ENCODE peak calls at places on chromosomes 5 and 9, in nine cellular contexts. F, E, B, J, Q, C, Z, X and T are unnamed samples.

GRCh38 chr5:10420926-10421325 is 20.8 kb upstream of the ROPN1L start:
- DNase-seq in F (peak), E (no peak), B (no peak), J (peak), Q (peak), C (no peak), Z (no peak), X (no peak), T (no peak)

GRCh38 chr5:74667396-74667795 is 17.6 kb upstream of the HEXB start:
- DNase-seq in F (no peak), E (peak), B (no peak), J (no peak), Q (no peak), C (no peak), Z (no peak), X (no peak), T (no peak)

GRCh38 chr9:83027153-83027867 is 35.6 kb downstream of the RASEF start:
- DNase-seq in F (peak), E (peak), B (no peak), J (peak), Q (peak), C (no peak), Z (peak), X (peak), T (peak)

GRCh38 chr5:33231935-33232334 is 208.8 kb upstream of the TARS1 start:
- DNase-seq in F (peak), E (no peak), B (no peak), J (no peak), Q (no peak), C (no peak), Z (no peak), X (no peak), T (peak)

GRCh38 chr9:133075925-133076324 is 14.1 kb downstream of the CEL start:
- DNase-seq in F (peak), E (peak), B (no peak), J (peak), Q (peak), C (no peak), Z (peak), X (peak), T (peak)

GRCh38 chr5:80703747-80704146 is 49.0 kb upstream of the DHFR start:
- DNase-seq in F (peak), E (no peak), B (no peak), J (no peak), Q (no peak), C (no peak), Z (no peak), X (no peak), T (no peak)

GRCh38 chr5:130762031-130762430 is 403.0 kb downstream of the HINT1 start:
- DNase-seq in F (no peak), E (peak), B (no peak), J (no peak), Q (no peak), C (no peak), Z (no peak), X (no peak), T (no peak)

GRCh38 chr9:35499701-35500030 is 9.8 kb downstream of the RUSC2 start:
- DNase-seq in F (no peak), E (no peak), B (no peak), J (no peak), Q (no peak), C (no peak), Z (no peak), X (no peak), T (no peak)

GRCh38 chr5:102850503-102850902 is 95.4 kb downstream of the PAM start:
- DNase-seq in F (no peak), E (no peak), B (no peak), J (no peak), Q (no peak), C (no peak), Z (no peak), X (no peak), T (no peak)

GRCh38 chr5:133859073-133859472 is 109.4 kb downstream of the C5orf15 start:
- DNase-seq in F (no peak), E (no peak), B (no peak), J (no peak), Q (no peak), C (no peak), Z (no peak), X (no peak), T (no peak)

GRCh38 chr5:172505840-172506638 is 51.7 kb upstream of the SH3PXD2B start:
- DNase-seq in F (no peak), E (no peak), B (no peak), J (no peak), Q (no peak), C (no peak), Z (no peak), X (no peak), T (no peak)

GRCh38 chr5:11719888-11720481 is 184.3 kb downstream of the CTNND2 start:
- DNase-seq in F (no peak), E (peak), B (peak), J (peak), Q (peak), C (peak), Z (peak), X (peak), T (no peak)

GRCh38 chr9:109198736-109199384 is 31.8 kb upstream of the FRRS1L start:
- DNase-seq in F (no peak), E (no peak), B (peak), J (no peak), Q (peak), C (no peak), Z (no peak), X (no peak), T (no peak)

GRCh38 chr9:10649076-10649475 is 36.3 kb upstream of the PTPRD start:
- DNase-seq in F (no peak), E (no peak), B (no peak), J (no peak), Q (peak), C (no peak), Z (no peak), X (no peak), T (no peak)

GRCh38 chr5:132334812-132335211 is 34.7 kb upstream of the SLC22A5 start:
- DNase-seq in F (no peak), E (no peak), B (no peak), J (peak), Q (peak), C (no peak), Z (peak), X (no peak), T (no peak)

GRCh38 chr5:17400724-17401508 is 97.1 kb upstream of the TAF11L2 start:
- DNase-seq in F (no peak), E (no peak), B (no peak), J (no peak), Q (no peak), C (no peak), Z (no peak), X (no peak), T (no peak)

GRCh38 chr5:111461934-111462333 is 50.4 kb downstream of the STARD4 start:
- DNase-seq in F (no peak), E (no peak), B (peak), J (no peak), Q (no peak), C (no peak), Z (no peak), X (no peak), T (no peak)

GRCh38 chr5:42912184-42912766 is 100.6 kb upstream of the SELENOP start:
- DNase-seq in F (peak), E (peak), B (peak), J (peak), Q (peak), C (no peak), Z (no peak), X (peak), T (no peak)

GRCh38 chr9:121059998-121060636 is 10.0 kb upstream of the C5 start:
- DNase-seq in F (peak), E (peak), B (peak), J (peak), Q (peak), C (peak), Z (peak), X (peak), T (no peak)

GRCh38 chr5:37721447-37721871 is 118.4 kb downstream of the GDNF start:
- DNase-seq in F (no peak), E (peak), B (no peak), J (peak), Q (no peak), C (no peak), Z (no peak), X (no peak), T (no peak)

GRCh38 chr9:109452761-109453160 is 45.3 kb downstream of the PTPN3 start:
- DNase-seq in F (peak), E (peak), B (no peak), J (peak), Q (no peak), C (no peak), Z (peak), X (no peak), T (peak)

GRCh38 chr9:106927916-106928315 is 65.0 kb downstream of the ZNF462 start:
- DNase-seq in F (peak), E (no peak), B (no peak), J (no peak), Q (no peak), C (no peak), Z (no peak), X (no peak), T (no peak)

GRCh38 chr5:10726913-10727517 is 34.0 kb downstream of the DAP start:
- DNase-seq in F (no peak), E (no peak), B (no peak), J (no peak), Q (no peak), C (no peak), Z (no peak), X (no peak), T (no peak)

GRCh38 chr9:134317431-134318414 is 8.5 kb upstream of the RXRA start:
- DNase-seq in F (peak), E (no peak), B (no peak), J (no peak), Q (no peak), C (no peak), Z (no peak), X (no peak), T (peak)

GRCh38 chr5:8633259-8633658 is 764.3 kb downstream of the MTRR start:
- DNase-seq in F (peak), E (no peak), B (no peak), J (no peak), Q (no peak), C (no peak), Z (no peak), X (no peak), T (no peak)

GRCh38 chr9:136561779-136562178 is 15.9 kb upstream of the NOTCH1 start:
- DNase-seq in F (no peak), E (no peak), B (no peak), J (no peak), Q (no peak), C (no peak), Z (no peak), X (no peak), T (no peak)

GRCh38 chr5:77012601-77013000 is 17.6 kb upstream of the AGGF1 start:
- DNase-seq in F (no peak), E (no peak), B (no peak), J (no peak), Q (peak), C (no peak), Z (no peak), X (no peak), T (no peak)

GRCh38 chr9:106891286-106891685 is 28.3 kb downstream of the ZNF462 start:
- DNase-seq in F (no peak), E (no peak), B (no peak), J (no peak), Q (no peak), C (no peak), Z (no peak), X (no peak), T (no peak)

GRCh38 chr9:28808042-28808441 is 1234.8 kb upstream of the C9orf72 start:
- DNase-seq in F (peak), E (no peak), B (no peak), J (peak), Q (peak), C (no peak), Z (peak), X (peak), T (no peak)

GRCh38 chr5:149141957-149142851 is 911 bp downstream of the ABLIM3 start:
- DNase-seq in F (no peak), E (no peak), B (no peak), J (no peak), Q (peak), C (no peak), Z (no peak), X (no peak), T (no peak)

GRCh38 chr9:136056546-136057235 is 38.4 kb downstream of the NACC2 start:
- DNase-seq in F (no peak), E (no peak), B (no peak), J (no peak), Q (no peak), C (no peak), Z (no peak), X (no peak), T (no peak)

GRCh38 chr9:77475641-77476473 is 172.3 kb downstream of the GNA14 start:
- DNase-seq in F (peak), E (peak), B (peak), J (peak), Q (no peak), C (no peak), Z (no peak), X (no peak), T (peak)

GRCh38 chr5:54285573-54286124 is 24.7 kb downstream of the ARL15 start:
- DNase-seq in F (no peak), E (no peak), B (no peak), J (no peak), Q (no peak), C (no peak), Z (no peak), X (no peak), T (no peak)

GRCh38 chr5:170411100-170411499 is 21.9 kb upstream of the KCNMB1 start:
- DNase-seq in F (no peak), E (no peak), B (peak), J (no peak), Q (no peak), C (no peak), Z (no peak), X (no peak), T (no peak)

GRCh38 chr9:130266236-130267098 is 907 bp downstream of the HMCN2 start:
- DNase-seq in F (no peak), E (no peak), B (no peak), J (no peak), Q (no peak), C (no peak), Z (no peak), X (no peak), T (no peak)
- H3K4me3 ChIP-seq in F (no peak), E (no peak), B (no peak), J (no peak), Q (no peak), C (no peak), Z (no peak), X (no peak), T (no peak)

GRCh38 chr5:177336603-177337494 is 14.6 kb downstream of the LMAN2 start:
- DNase-seq in F (no peak), E (no peak), B (no peak), J (no peak), Q (no peak), C (no peak), Z (no peak), X (no peak), T (no peak)

GRCh38 chr5:177335701-177336065 is 15.8 kb downstream of the LMAN2 start:
- DNase-seq in F (no peak), E (no peak), B (no peak), J (no peak), Q (no peak), C (no peak), Z (no peak), X (no peak), T (no peak)

GRCh38 chr5:177335043-177335700 is 16.3 kb downstream of the LMAN2 start:
- DNase-seq in F (no peak), E (no peak), B (no peak), J (no peak), Q (no peak), C (no peak), Z (no peak), X (no peak), T (no peak)

GRCh38 chr5:177334155-177334551 is 17.3 kb downstream of the LMAN2 start:
- DNase-seq in F (peak), E (no peak), B (no peak), J (no peak), Q (no peak), C (no peak), Z (no peak), X (no peak), T (no peak)

GRCh38 chr5:177336112-177336511 is 15.4 kb downstream of the LMAN2 start:
- DNase-seq in F (no peak), E (no peak), B (peak), J (no peak), Q (peak), C (no peak), Z (no peak), X (no peak), T (no peak)
- TF ChIP-seq CTCF in F (no peak), E (peak), B (peak), J (peak), Q (peak), C (peak), Z (peak), X (no peak), T (peak)

GRCh38 chr5:154862766-154863165 is 4.3 kb downstream of the CNOT8 start:
- DNase-seq in F (peak), E (no peak), B (no peak), J (peak), Q (no peak), C (no peak), Z (no peak), X (peak), T (no peak)
- H3K4me3 ChIP-seq in F (no peak), E (no peak), B (no peak), J (no peak), Q (no peak), C (no peak), Z (no peak), X (no peak), T (no peak)

DNA sequence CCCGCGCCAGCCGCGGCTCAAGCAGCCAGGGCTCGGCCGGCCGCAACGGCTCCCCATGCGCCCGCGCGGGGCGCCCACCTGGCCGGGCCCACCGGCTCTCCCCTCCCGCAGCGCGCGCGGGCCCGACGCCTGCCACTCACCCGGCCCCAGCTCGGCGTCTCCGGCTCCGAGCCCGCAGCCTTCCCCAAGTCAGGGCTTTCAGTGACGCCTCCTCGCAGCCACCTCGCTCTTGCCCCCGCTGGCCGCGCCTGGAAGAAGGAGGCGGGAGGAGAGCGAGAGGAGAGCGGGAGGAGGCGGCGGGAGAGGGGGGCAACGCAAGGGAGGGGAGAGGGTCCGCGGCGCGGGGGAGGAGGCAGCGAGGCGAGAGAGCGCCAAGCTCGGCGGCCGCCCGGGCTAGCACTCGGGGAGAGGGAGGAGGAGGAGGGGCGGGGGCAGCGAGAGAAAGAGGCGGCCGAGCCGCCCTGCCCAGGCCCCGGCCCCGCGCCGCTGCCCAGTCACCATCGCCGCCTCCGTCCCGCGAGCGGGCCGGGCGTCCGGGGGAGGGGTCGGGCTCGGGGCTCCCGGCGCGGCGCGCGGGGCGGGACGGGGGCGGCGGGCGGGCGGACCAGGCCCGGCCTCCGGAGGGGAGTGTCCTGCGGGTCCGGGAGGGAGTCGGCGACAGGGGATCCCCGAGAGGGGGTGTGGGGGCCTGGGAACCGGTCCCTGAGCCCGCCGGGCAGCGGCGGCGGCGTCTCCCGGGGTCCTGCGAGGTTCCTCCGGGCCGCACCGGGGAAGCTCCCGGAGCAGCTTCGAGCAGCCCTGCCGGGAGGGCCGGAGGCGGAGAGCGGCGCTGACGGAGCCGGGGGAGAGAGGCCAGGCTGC is at the start of gene LHFPL2:
- DNase-seq in F (peak), E (peak), B (peak), J (peak), Q (peak), C (no peak), Z (no peak), X (no peak), T (no peak)
- TF ChIP-seq CTCF in F (no peak), E (no peak), B (peak), J (no peak), Q (no peak), C (no peak), Z (no peak), X (no peak), T (no peak)

DNA sequence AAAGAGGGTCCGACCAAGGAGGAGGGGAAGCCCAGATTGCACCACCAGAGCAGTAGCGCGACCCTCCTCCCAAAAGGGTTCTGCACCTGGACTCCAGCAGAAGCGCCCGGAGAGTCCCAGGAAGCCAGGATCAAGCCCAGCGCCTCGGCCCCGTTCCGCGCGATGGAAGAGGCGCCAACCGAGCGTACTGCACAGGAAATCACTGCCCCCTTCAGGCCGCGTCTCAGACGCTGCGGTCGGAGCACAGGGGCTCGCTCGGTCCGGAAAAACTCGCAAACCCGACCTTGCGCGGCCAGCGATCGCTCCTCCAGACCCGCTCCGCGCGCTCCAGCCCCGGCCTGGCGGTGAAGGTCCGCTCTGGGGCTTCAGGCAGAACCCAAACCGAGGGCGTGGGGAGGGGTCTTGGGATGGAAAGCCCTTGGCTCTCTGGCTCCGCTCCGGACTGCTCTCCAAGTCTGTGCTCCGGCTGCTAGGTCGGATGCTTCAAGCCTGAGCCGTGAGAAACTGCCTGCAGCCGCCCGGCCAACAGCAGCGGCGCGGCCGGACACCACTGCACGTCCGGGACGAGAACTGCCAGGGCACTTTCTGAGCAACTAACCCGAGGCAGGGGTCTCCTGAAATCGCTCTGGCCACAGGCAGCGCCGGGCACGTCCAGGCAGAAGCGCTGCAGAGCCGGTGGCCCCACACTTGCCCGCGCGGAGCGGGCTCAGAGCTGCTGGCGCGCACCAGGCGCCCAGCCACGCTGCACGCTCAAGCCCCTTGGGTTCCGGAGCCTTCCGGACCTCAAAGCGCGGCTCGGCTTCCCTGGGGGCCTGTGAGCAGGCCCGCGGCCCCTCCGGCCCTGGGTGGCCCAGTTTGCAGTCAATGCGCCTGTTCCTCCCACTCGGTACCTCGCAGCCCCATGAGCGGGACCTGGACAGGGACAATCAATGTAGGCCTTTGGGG is 1.3 kb downstream of the GABBR2 start:
- DNase-seq in F (peak), E (peak), B (no peak), J (peak), Q (peak), C (peak), Z (peak), X (peak), T (no peak)
- H3K4me3 ChIP-seq in F (peak), E (peak), B (no peak), J (peak), Q (peak), C (no peak), Z (peak), X (no peak), T (peak)

DNA sequence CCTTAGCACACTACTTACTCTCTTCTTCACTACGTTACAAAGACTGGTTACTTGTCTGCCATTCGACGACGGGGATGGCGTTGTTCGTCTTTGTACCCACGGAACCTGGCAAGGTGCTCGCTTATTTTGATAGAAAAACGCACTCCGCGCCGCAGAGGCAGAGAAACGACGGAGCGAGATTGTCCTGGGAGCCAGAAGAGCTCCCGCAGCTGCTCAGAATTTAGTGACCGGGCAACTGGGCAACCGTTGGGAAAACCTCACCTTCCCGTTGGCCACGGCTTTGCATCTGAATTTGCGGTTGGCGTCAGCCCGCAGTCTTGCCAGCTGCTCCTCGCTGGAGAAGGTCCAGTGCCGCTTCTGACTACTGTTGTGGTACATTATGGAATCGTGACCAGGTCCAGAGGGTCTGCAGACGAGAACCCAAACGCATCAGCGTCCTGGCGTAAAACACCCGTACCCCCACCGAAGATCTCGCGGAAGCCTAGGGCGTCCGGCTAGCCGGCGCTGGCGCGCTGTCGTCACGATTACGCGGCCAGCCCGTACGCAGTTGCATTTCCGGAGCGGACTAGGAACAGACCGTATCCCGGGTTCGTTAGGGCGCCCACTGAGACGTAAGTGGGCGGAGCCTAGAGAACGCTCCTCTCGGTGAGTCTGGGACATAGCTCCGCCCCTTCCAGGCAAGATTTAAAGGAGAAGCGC is at the start of gene CCNH:
- DNase-seq in F (peak), E (peak), B (peak), J (peak), Q (peak), C (peak), Z (peak), X (peak), T (peak)
- TF ChIP-seq CTCF in F (no peak), E (no peak), B (no peak), J (no peak), Q (no peak), C (no peak), Z (no peak), X (no peak), T (no peak)